ENCODE peak calls at places on chromosomes 4 and X, in eight cellular contexts. D is breast epithelium, Z is cardiac muscle cell, N is lung, Y is pancreas, L is Caco-2, F is uterus, I is transverse colon. G is an unnamed sample.

GRCh38 chrX:52979993-52980392 is 21.7 kb upstream of the FAM156A start:
- DNase-seq in Y (no peak), L (peak; percentile 55), I (no peak), N (no peak), Z (peak; percentile 9), F (no peak), D (no peak), G (no peak)

GRCh38 chr4:99504804-99505502 is 5.9 kb upstream of the C4orf17 start:
- DNase-seq in D (no peak), I (no peak), N (no peak), L (no peak), F (no peak), Z (no peak), Y (no peak), G (peak; percentile 5)

GRCh38 chrX:70908541-70908940 is at the start of gene TEX11:
- DNase-seq in F (no peak), L (no peak), Z (no peak), N (no peak), D (no peak), I (no peak), Y (no peak), G (no peak)

GRCh38 chr4:142282870-142283431 is 563.1 kb downstream of the INPP4B start:
- DNase-seq in N (no peak), Y (no peak), I (no peak), F (no peak), D (no peak), L (peak; percentile 46), Z (peak; percentile 44), G (no peak)

GRCh38 chrX:47643926-47644325 is 6.4 kb downstream of the ELK1 start:
- DNase-seq in I (no peak), L (no peak), N (no peak), Z (peak; percentile 55), D (no peak), Y (no peak), F (no peak), G (no peak)

GRCh38 chr4:11424000-11424399 is 4.7 kb downstream of the HS3ST1 start:
- DNase-seq in D (peak; percentile 60), Y (no peak), Z (peak; percentile 75), I (no peak), F (peak; percentile 22), N (no peak), L (peak; percentile 29), G (no peak)

GRCh38 chr4:177391287-177391686 is 51.0 kb downstream of the AGA start:
- DNase-seq in N (no peak), D (no peak), L (no peak), Y (no peak), F (no peak), Z (peak; percentile 57), I (no peak), G (no peak)

GRCh38 chr4:141047228-141047884 is 85.9 kb downstream of the RNF150 start:
- DNase-seq in Z (peak; percentile 42), Y (no peak), N (no peak), D (no peak), I (no peak), L (no peak), F (no peak), G (no peak)

GRCh38 chr4:41751325-41752061 is 3.0 kb upstream of the PHOX2B start:
- DNase-seq in N (no peak), Z (no peak), D (no peak), L (no peak), F (no peak), Y (no peak), I (no peak), G (no peak)

DNA sequence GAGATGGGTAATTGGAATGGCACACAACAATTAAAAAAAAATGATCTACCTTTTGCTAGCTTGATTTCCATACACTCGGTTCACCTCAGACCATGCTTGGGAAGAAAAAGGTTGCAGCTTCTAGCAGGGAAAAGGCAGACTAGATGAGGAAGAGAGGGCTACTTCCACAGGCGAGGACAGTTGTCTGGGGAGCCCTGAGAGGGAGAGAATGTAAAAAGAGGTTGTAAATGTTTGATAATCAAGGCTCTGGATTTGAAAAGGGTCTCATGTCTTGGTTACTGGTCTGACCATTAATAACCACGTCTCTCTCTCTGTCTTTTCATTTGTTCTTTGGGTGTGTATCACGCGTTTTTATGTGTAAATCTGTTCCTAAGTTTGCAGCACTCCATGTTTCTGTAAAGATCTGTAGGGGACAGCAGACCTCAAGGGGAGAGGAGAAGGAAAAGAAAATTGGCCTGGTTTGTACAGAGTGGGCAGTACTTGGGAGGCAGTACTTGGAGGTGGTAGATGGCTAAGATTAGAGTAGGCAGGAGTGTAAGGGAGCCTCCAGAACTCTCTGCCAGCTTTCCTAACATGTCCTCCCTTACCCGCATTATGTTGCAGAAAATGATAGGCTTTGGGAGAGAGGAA is 750 bp downstream of the ARMCX5 start:
- DNase-seq in D (no peak), Y (no peak), N (no peak), L (peak; percentile 1), Z (peak; percentile 36), I (no peak), F (no peak), G (no peak)
- TF ChIP-seq CTCF in D (no peak), Y (no peak), N (no peak), L (no peak), Z (peak; percentile 12), I (no peak), F (no peak), G (no peak)

GRCh38 chrX:55640854-55641253 is 17.7 kb downstream of the FOXR2 start:
- DNase-seq in I (no peak), L (no peak), D (no peak), Y (no peak), Z (no peak), N (no peak), F (no peak), G (no peak)

GRCh38 chrX:55636109-55636508 is 12.9 kb downstream of the FOXR2 start:
- DNase-seq in N (no peak), I (no peak), Z (no peak), F (no peak), D (no peak), L (no peak), Y (no peak), G (no peak)

GRCh38 chrX:55638933-55639332 is 15.7 kb downstream of the FOXR2 start:
- DNase-seq in D (no peak), L (no peak), I (no peak), Y (no peak), F (no peak), Z (no peak), N (no peak), G (no peak)
- H3K9me3 ChIP-seq in D (no peaks in the 10 kb centered on the region), L (no peaks in the 10 kb centered on the region), I (no peaks in the 10 kb centered on the region), Y (no peaks in the 10 kb centered on the region), F (no peaks in the 10 kb centered on the region), Z (no peaks in the 10 kb centered on the region), N (peaks cover 5% of the 10 kb centered on the region), G (no peaks in the 10 kb centered on the region)

GRCh38 chr4:30840571-30840970 is 120.4 kb downstream of the PCDH7 start:
- DNase-seq in I (no peak), Z (no peak), L (no peak), F (no peak), D (no peak), Y (no peak), N (no peak), G (no peak)
- TF ChIP-seq CTCF in I (no peak), Z (no peak), L (no peak), F (no peak), D (no peak), Y (no peak), N (no peak), G (no peak)

GRCh38 chr4:253936-254756 is 51.1 kb downstream of the ZNF732 start:
- DNase-seq in D (no peak), Z (no peak), Y (no peak), I (no peak), N (no peak), L (no peak), F (no peak), G (no peak)
- H3K9me3 ChIP-seq in D (peaks cover 44% of the 10 kb centered on the region), Z (peaks cover 21% of the 10 kb centered on the region), Y (no peaks in the 10 kb centered on the region), I (peaks cover 86% of the 10 kb centered on the region), N (peaks cover 16% of the 10 kb centered on the region), L (peaks cover 22% of the 10 kb centered on the region), F (no peaks in the 10 kb centered on the region), G (peaks cover 75% of the 10 kb centered on the region)

GRCh38 chrX:40104649-40105015 is 6.9 kb upstream of the BCOR start:
- DNase-seq in D (no peak), Z (peak; percentile 79), Y (peak; percentile 59), I (peak; percentile 65), L (no peak), F (peak; percentile 51), N (no peak), G (no peak)

GRCh38 chrX:40103565-40104323 is 6.0 kb upstream of the BCOR start:
- DNase-seq in Z (no peak), N (no peak), F (no peak), I (no peak), D (no peak), L (peak; percentile 24), Y (no peak), G (no peak)

GRCh38 chrX:40106677-40107290 is 9.0 kb upstream of the BCOR start:
- DNase-seq in D (no peak), N (no peak), Z (no peak), Y (no peak), F (no peak), I (no peak), L (no peak), G (no peak)

GRCh38 chrX:40105791-40106676 is 8.3 kb upstream of the BCOR start:
- DNase-seq in L (peak; percentile 69), Z (peak; percentile 52), N (no peak), Y (peak; percentile 68), D (no peak), I (peak; percentile 78), F (peak; percentile 68), G (peak; percentile 73)

GRCh38 chrX:40105016-40105790 is 7.4 kb upstream of the BCOR start:
- DNase-seq in Y (peak; percentile 45), Z (peak; percentile 28), N (no peak), L (peak; percentile 32), I (peak; percentile 57), D (no peak), F (peak; percentile 41), G (no peak)
- TF ChIP-seq CTCF in Y (no peak), Z (no peak), N (no peak), L (no peak), I (no peak), D (no peak), F (no peak), G (no peak)

GRCh38 chr4:28354874-28355273 is 1494.2 kb downstream of the STIM2 start:
- DNase-seq in Z (no peak), I (no peak), Y (no peak), L (no peak), D (no peak), F (no peak), N (no peak), G (no peak)

GRCh38 chr4:28351826-28352225 is 1491.2 kb downstream of the STIM2 start:
- DNase-seq in I (no peak), N (no peak), D (no peak), F (no peak), Y (no peak), Z (no peak), L (no peak), G (no peak)

DNA sequence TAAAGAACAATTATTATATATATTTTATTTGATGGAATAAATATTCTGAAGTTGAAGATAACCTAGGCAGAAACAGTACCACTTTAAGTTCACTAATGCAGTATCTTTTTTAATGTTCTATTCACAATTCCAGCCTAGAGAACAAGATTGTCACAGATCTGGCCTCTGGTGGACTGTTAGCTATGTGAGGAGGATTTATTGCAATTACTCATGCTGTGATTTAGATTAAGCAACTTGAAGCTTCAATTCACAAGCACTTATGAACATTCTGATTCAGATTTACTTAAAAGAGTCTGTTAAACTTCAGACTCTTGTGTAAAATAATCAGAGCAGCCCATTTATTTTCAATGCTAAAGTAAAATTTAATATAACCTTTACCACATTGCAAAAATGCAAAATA is 1489.8 kb downstream of the STIM2 start:
- DNase-seq in D (no peak), Z (peak; percentile 19), Y (no peak), F (no peak), N (no peak), L (no peak), I (no peak), G (no peak)
- H3K9me3 ChIP-seq in D (no peaks in the 10 kb centered on the region), Z (no peaks in the 10 kb centered on the region), Y (no peaks in the 10 kb centered on the region), F (no peaks in the 10 kb centered on the region), N (no peaks in the 10 kb centered on the region), L (no peaks in the 10 kb centered on the region), I (no peaks in the 10 kb centered on the region), G (peaks cover 3% of the 10 kb centered on the region)